ENCODE peak calls at places on chromosomes 3 and 15, in six cellular contexts. J is M059J, T is natural killer cell, X is NCI-H2029, C is fibroblast of the aortic adventitia, Y is MCF 10A. U is an unnamed sample.

GRCh38 chr15:96421211-96421610 is 90.7 kb downstream of the NR2F2 start:
- DNase-seq in X (no peak), Y (peak; percentile 5), T (no peak), J (peak; percentile 54), C (peak; percentile 9), U (no peak)

GRCh38 chr3:115864912-115865311 is 241.6 kb downstream of the GAP43 start:
- DNase-seq in Y (no peak), C (peak; percentile 3), X (no peak), J (no peak), T (no peak), U (no peak)

GRCh38 chr3:119042162-119042561 is 7.5 kb upstream of the IGSF11 start:
- DNase-seq in J (no peak), C (no peak), X (no peak), T (no peak), Y (no peak), U (no peak)

GRCh38 chr3:77648214-77648613 is 608.3 kb downstream of the ROBO2 start:
- DNase-seq in Y (no peak), X (no peak), C (no peak), T (no peak), J (no peak), U (no peak)

GRCh38 chr3:73321286-73321685 is 259.8 kb downstream of the EBLN2 start:
- DNase-seq in T (no peak), X (no peak), C (no peak), Y (no peak), J (no peak), U (no peak)

GRCh38 chr3:9951962-9952805 is at the start of gene PRRT3:
- DNase-seq in C (peak; percentile 27), J (peak; percentile 31), X (peak; percentile 48), T (peak; percentile 31), Y (peak; percentile 23), U (no peak)

GRCh38 chr3:187767266-187768032 is 22.2 kb upstream of the BCL6 start:
- DNase-seq in C (peak; percentile 86), X (no peak), J (peak; percentile 62), T (no peak), Y (no peak), U (no peak)

GRCh38 chr3:111694471-111694870 is 99.3 kb upstream of the ZBED2 start:
- DNase-seq in J (peak; percentile 48), T (no peak), C (no peak), Y (no peak), X (no peak), U (no peak)

GRCh38 chr3:128062033-128062745 is 10.0 kb downstream of the SEC61A1 start:
- DNase-seq in C (no peak), J (no peak), Y (no peak), T (no peak), X (no peak), U (no peak)

GRCh38 chr3:127438951-127439350 is 151.1 kb upstream of the PRR20G start:
- DNase-seq in J (no peak), C (no peak), Y (no peak), X (no peak), T (no peak), U (no peak)

GRCh38 chr3:43273429-43273828 is 12.9 kb upstream of the SNRK start:
- DNase-seq in Y (no peak), C (no peak), J (no peak), X (no peak), T (no peak), U (no peak)

GRCh38 chr3:58580826-58581327 is 3.7 kb upstream of the FAM107A start:
- DNase-seq in T (no peak), X (no peak), Y (no peak), J (no peak), C (no peak), U (no peak)

GRCh38 chr3:131072845-131073244 is 46.2 kb downstream of the NEK11 start:
- DNase-seq in X (no peak), T (no peak), Y (no peak), C (peak; percentile 95), J (peak; percentile 49), U (no peak)